ENCODE peak calls at places on chromosomes 13 and 19, in seven cellular contexts. F is cardiac muscle cell, T is WERI-Rb-1, V is mucosa of descending colon, J is astrocyte of the spinal cord, S is K562, A is DND-41. W is an unnamed sample.

GRCh38 chr19:55703790-55704215 is 28.8 kb downstream of the EPN1 start:
- DNase-seq in F (no peak), T (no peak), V (peak; percentile 79), J (peak; percentile 11), S (peak; percentile 78), A (no peak), W (no peak)

GRCh38 chr13:75384881-75385707 is 96.9 kb downstream of the TBC1D4 start:
- DNase-seq in F (no peak), T (no peak), V (no peak), J (no peak), S (no peak), A (no peak), W (no peak)

GRCh38 chr13:102651892-102652291 is 43.0 kb downstream of the METTL21C start:
- DNase-seq in F (no peak), T (peak; percentile 77), V (no peak), J (peak; percentile 7), S (no peak), A (no peak), W (no peak)

GRCh38 chr13:21048901-21049655 is 12.3 kb downstream of the LATS2 start:
- DNase-seq in F (no peak), T (no peak), V (no peak), J (no peak), S (no peak), A (no peak), W (no peak)

GRCh38 chr13:112450567-112451240 is 74.5 kb downstream of the SPACA7 start:
- DNase-seq in F (no peak), T (no peak), V (no peak), J (no peak), S (no peak), A (no peak), W (no peak)

GRCh38 chr13:39485314-39485700 is 117.7 kb downstream of the LHFPL6 start:
- DNase-seq in F (no peak), T (no peak), V (no peak), J (peak; percentile 65), S (no peak), A (no peak), W (peak; percentile 38)

GRCh38 chr19:5975388-5975728 is 2.6 kb downstream of the RANBP3 start:
- DNase-seq in F (no peak), T (no peak), V (no peak), J (no peak), S (no peak), A (no peak), W (no peak)

GRCh38 chr19:7395360-7395781 is 46.6 kb downstream of the ARHGEF18 start:
- DNase-seq in F (peak; percentile 19), T (no peak), V (no peak), J (no peak), S (no peak), A (peak; percentile 20), W (no peak)

GRCh38 chr19:18777725-18778389 is 13.2 kb downstream of the COMP start:
- DNase-seq in F (no peak), T (no peak), V (no peak), J (no peak), S (no peak), A (no peak), W (no peak)

GRCh38 chr19:33673258-33673875 is 51.6 kb downstream of the CHST8 start:
- DNase-seq in F (no peak), T (no peak), V (no peak), J (no peak), S (no peak), A (no peak), W (no peak)

GRCh38 chr13:59914556-59914955 is 249.2 kb downstream of the DIAPH3 start:
- DNase-seq in F (no peak), T (no peak), V (no peak), J (peak; percentile 52), S (no peak), A (no peak), W (peak; percentile 9)

GRCh38 chr19:49953376-49953775 is 7.6 kb downstream of the SIGLEC11 start:
- DNase-seq in F (no peak), T (no peak), V (peak; percentile 11), J (no peak), S (no peak), A (no peak), W (no peak)

GRCh38 chr13:21925720-21926119 is 254.8 kb downstream of the FGF9 start:
- DNase-seq in F (no peak), T (no peak), V (no peak), J (no peak), S (no peak), A (no peak), W (no peak)

GRCh38 chr13:113996081-113996911 is 22.4 kb upstream of the C13orf46 start:
- DNase-seq in F (no peak), T (no peak), V (peak; percentile 14), J (no peak), S (no peak), A (no peak), W (no peak)

GRCh38 chr13:41746259-41746658 is 214.7 kb downstream of the VWA8 start:
- DNase-seq in F (no peak), T (no peak), V (no peak), J (peak; percentile 89), S (no peak), A (no peak), W (peak; percentile 89)

GRCh38 chr19:4555657-4556561 is 3.6 kb downstream of the SEMA6B start:
- DNase-seq in F (no peak), T (no peak), V (no peak), J (no peak), S (peak; percentile 94), A (peak; percentile 18), W (no peak)

GRCh38 chr19:4556574-4557185 is 2.8 kb downstream of the SEMA6B start:
- DNase-seq in F (peak; percentile 42), T (peak; percentile 52), V (peak; percentile 61), J (no peak), S (peak; percentile 99), A (peak; percentile 32), W (no peak)

GRCh38 chr19:4557971-4558941 is 1.2 kb downstream of the SEMA6B start:
- DNase-seq in F (peak; percentile 50), T (no peak), V (no peak), J (no peak), S (no peak), A (peak; percentile 47), W (no peak)

GRCh38 chr19:4559569-4559968 is at the start of gene SEMA6B:
- DNase-seq in F (no peak), T (no peak), V (no peak), J (no peak), S (no peak), A (no peak), W (no peak)

DNA sequence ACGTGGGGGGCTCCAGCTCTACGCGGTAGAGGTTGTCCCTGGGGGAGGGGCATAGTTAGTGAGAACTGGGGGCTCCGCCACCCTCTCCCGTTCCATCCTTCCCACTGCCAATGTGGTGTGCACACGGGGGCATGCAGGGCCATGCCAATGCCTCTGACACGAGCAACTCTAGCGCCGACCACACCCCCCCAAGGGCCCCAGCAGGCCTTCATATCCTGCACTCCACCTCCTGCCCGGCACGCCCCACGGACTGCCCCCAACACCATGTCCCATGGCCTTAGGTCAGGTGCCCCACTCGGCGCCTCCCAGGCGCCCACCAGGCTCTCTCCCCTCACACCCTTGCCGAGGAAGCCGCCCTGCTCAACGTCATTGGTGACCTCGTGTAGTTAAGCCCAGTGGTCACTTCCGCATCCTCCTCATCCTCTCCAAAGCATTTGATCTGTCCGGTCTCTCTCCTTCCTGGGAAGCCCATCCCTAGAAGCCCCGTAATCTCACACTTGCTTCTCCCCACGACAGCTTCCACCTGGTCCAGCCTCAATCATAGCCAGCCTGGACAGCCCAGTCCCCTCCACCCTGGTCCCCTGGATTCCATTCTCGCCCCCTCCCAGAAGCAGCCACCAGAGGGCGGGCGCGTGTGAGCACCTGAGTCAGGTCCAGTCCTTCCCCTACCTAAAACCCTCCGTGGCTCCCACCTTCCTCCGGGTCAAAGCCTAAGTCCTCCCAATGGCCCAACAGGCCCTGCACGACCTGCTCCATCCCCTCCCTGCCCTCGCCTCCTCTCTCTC is 2.1 kb downstream of the SEMA6B start:
- DNase-seq in F (no peak), T (no peak), V (no peak), J (no peak), S (peak; percentile 65), A (no peak), W (no peak)
- H3K4me3 ChIP-seq in F (no peak overlapping the region), T (no peak overlapping the region), V (no peak overlapping the region), J (no peak overlapping the region), S (peak overlapping the region; percentile 40), A (no peak overlapping the region), W (no peak overlapping the region)

DNA sequence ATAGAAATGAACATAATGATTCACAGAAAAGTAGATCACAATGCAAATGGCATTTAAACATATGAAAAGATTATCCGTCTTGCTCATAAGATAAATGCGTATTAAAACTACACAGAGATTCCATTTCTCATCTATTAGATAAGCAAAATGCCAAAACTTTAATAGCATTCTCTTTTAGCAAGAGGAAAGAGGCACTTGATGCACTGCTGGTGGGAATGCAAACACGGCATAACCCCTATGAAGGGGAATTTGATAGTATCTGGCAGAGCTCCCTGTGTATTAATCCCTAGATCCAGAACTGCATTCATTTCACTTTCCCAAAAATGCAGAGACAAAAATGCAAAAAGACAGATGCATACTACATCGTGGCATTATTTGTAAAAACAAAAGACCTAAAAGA is 193.5 kb upstream of the STARD13 start:
- DNase-seq in F (no peak), T (no peak), V (no peak), J (no peak), S (no peak), A (no peak), W (no peak)
- TF ChIP-seq CTCF in F (no peak), T (no peak), V (no peak), J (no peak), S (no peak), A (no peak), W (no peak)

GRCh38 chr19:13985771-13986347 is 20.3 kb downstream of the RFX1 start:
- DNase-seq in F (no peak), T (peak; percentile 27), V (no peak), J (no peak), S (no peak), A (no peak), W (no peak)

GRCh38 chr19:13986348-13986904 is 19.7 kb downstream of the RFX1 start:
- DNase-seq in F (no peak), T (no peak), V (peak; percentile 88), J (peak; percentile 59), S (no peak), A (peak; percentile 99), W (no peak)

GRCh38 chr19:13984875-13985741 is 21.0 kb downstream of the RFX1 start:
- DNase-seq in F (no peak), T (no peak), V (no peak), J (no peak), S (no peak), A (no peak), W (no peak)

GRCh38 chr19:13990085-13990484 is 16.0 kb downstream of the RFX1 start:
- DNase-seq in F (no peak), T (no peak), V (no peak), J (no peak), S (no peak), A (no peak), W (no peak)

GRCh38 chr19:13987101-13987890 is 18.8 kb downstream of the RFX1 start:
- DNase-seq in F (no peak), T (no peak), V (no peak), J (no peak), S (no peak), A (no peak), W (no peak)
- H3K4me3 ChIP-seq in F (no peak overlapping the region), T (no peak overlapping the region), V (no peak overlapping the region), J (no peak overlapping the region), S (no peak overlapping the region), A (peak overlapping the region; percentile 43), W (no peak overlapping the region)

GRCh38 chr13:79056706-79057105 is 349.3 kb downstream of the RBM26 start:
- DNase-seq in F (no peak), T (no peak), V (no peak), J (no peak), S (no peak), A (no peak), W (no peak)
- TF ChIP-seq CTCF in F (no peak), T (no peak), V (no peak), J (no peak), S (peak; percentile 21), A (no peak), W (no peak)